ENCODE peak calls at places on chromosomes 1 and 21, in six cellular contexts. B, C, E, I, K and F are unnamed samples.
A peak's percentile ranks its signal among the peaks of the same experiment; 100 is the strongest.

GRCh38 chr1:22284906-22285544 is 142.1 kb upstream of the WNT4 start:
- DNase-seq in I (no peak), C (no peak), B (no peak), K (no peak), E (no peak), F (no peak)

GRCh38 chr1:147762233-147763024 is 2.0 kb upstream of the GJA5 start:
- DNase-seq in K (no peak), I (no peak), B (peak; percentile 89), E (no peak), C (no peak), F (no peak)

GRCh38 chr1:84360303-84360702 is 38.0 kb upstream of the DNASE2B start:
- DNase-seq in C (no peak), K (no peak), E (no peak), B (no peak), I (no peak), F (no peak)

GRCh38 chr1:154304664-154305337 is 16.1 kb upstream of the AQP10 start:
- DNase-seq in C (no peak), B (peak; percentile 38), E (no peak), K (no peak), I (no peak), F (no peak)

GRCh38 chr1:25140073-25140797 is 92.1 kb downstream of the SYF2 start:
- DNase-seq in C (no peak), B (no peak), E (no peak), I (no peak), K (no peak), F (no peak)

GRCh38 chr1:220787069-220787614 is 429 bp downstream of the MTARC1 start:
- DNase-seq in C (no peak), B (peak; percentile 84), I (no peak), E (no peak), K (peak; percentile 27), F (no peak)

GRCh38 chr21:38376235-38376634 is 119.4 kb downstream of the KCNJ15 start:
- DNase-seq in E (no peak), K (no peak), B (no peak), I (no peak), C (no peak), F (no peak)

GRCh38 chr1:101741910-101742309 is 254.8 kb downstream of the OLFM3 start:
- DNase-seq in B (no peak), C (no peak), K (no peak), I (no peak), E (no peak), F (no peak)

GRCh38 chr1:7068552-7068951 is 283.3 kb downstream of the CAMTA1 start:
- DNase-seq in E (no peak), K (no peak), C (no peak), B (no peak), I (no peak), F (no peak)

GRCh38 chr21:29271927-29272333 is 26.8 kb upstream of the BACH1 start:
- DNase-seq in C (no peak), E (no peak), I (no peak), B (no peak), K (no peak), F (no peak)

GRCh38 chr1:61332196-61332753 is 249.9 kb downstream of the NFIA start:
- DNase-seq in K (no peak), C (no peak), E (no peak), B (no peak), I (no peak), F (no peak)